ENCODE peak calls at places on chromosomes 11 and 22, in seven cellular contexts. N is left lung, G is OCI-LY7, H is A549, Y is hepatocyte, O is psoas muscle, W is cardiac fibroblast. V is an unnamed sample.

GRCh38 chr11:66685276-66686099 is 7.8 kb upstream of the RBM4B start:
- DNase-seq in W (no peak), O (no peak), H (no peak), Y (no peak), G (no peak), N (no peak), V (no peak)

GRCh38 chr22:17596226-17596625 is 32.3 kb downstream of the ATP6V1E1 start:
- DNase-seq in Y (no peak), G (no peak), W (no peak), N (no peak), H (no peak), O (no peak), V (no peak)

GRCh38 chr11:34754171-34754823 is 133.4 kb downstream of the EHF start:
- DNase-seq in N (no peak), O (peak), G (no peak), H (no peak), W (peak), Y (no peak), V (no peak)

GRCh38 chr22:42284643-42285181 is 14.3 kb upstream of the TCF20 start:
- DNase-seq in H (no peak), N (no peak), O (no peak), G (no peak), W (no peak), Y (no peak), V (no peak)

GRCh38 chr11:46976182-46976854 is 39.8 kb downstream of the CSTPP1 start:
- DNase-seq in H (no peak), Y (no peak), G (no peak), O (no peak), N (no peak), W (no peak), V (no peak)

GRCh38 chr11:4025957-4026324 is 68.7 kb upstream of the RRM1 start:
- DNase-seq in N (no peak), G (no peak), H (no peak), W (peak), O (no peak), Y (no peak), V (no peak)

GRCh38 chr11:77191823-77192495 is 63.9 kb downstream of the MYO7A start:
- DNase-seq in G (peak), H (peak), Y (peak), N (no peak), O (no peak), W (peak), V (peak)

GRCh38 chr11:76624515-76625379 is 45.8 kb downstream of the LRRC32 start:
- DNase-seq in H (no peak), W (no peak), N (no peak), G (no peak), O (no peak), Y (no peak), V (no peak)

GRCh38 chr22:24875862-24876506 is 70.0 kb downstream of the SGSM1 start:
- DNase-seq in G (peak), W (peak), Y (peak), N (no peak), H (peak), O (no peak), V (no peak)

GRCh38 chr11:73852049-73852448 is 24.6 kb downstream of the COA4 start:
- DNase-seq in N (no peak), G (no peak), O (no peak), Y (no peak), W (no peak), H (no peak), V (no peak)

GRCh38 chr22:49954354-49954753 is 6.2 kb upstream of the PIM3 start:
- DNase-seq in O (peak), N (peak), W (no peak), Y (no peak), G (no peak), H (no peak), V (no peak)

GRCh38 chr11:108206969-108207682 is 15.3 kb downstream of the NPAT start:
- DNase-seq in O (no peak), N (no peak), W (no peak), Y (no peak), H (no peak), G (peak), V (no peak)

GRCh38 chr11:18329196-18329870 is 7.0 kb downstream of the GTF2H1 start:
- DNase-seq in G (no peak), Y (no peak), O (no peak), N (no peak), W (peak), H (peak), V (no peak)

GRCh38 chr11:127395034-127395433 is 394.5 kb upstream of the KIRREL3 start:
- DNase-seq in G (no peak), O (no peak), W (no peak), Y (peak), N (no peak), H (no peak), V (no peak)

GRCh38 chr11:70815485-70815832 is 417.1 kb downstream of the CTTN start:
- DNase-seq in H (no peak), W (no peak), N (peak), G (no peak), O (no peak), Y (no peak), V (no peak)

GRCh38 chr22:36606114-36606513 is 77.1 kb upstream of the EIF3D start:
- DNase-seq in N (no peak), W (no peak), G (no peak), H (no peak), O (no peak), Y (no peak), V (no peak)

GRCh38 chr11:119416606-119417580 is 6.1 kb downstream of the THY1 start:
- DNase-seq in N (no peak), O (no peak), G (no peak), H (no peak), Y (no peak), W (peak), V (no peak)

GRCh38 chr22:35330258-35330861 is 30.7 kb downstream of the TOM1 start:
- DNase-seq in G (peak), H (no peak), Y (peak), N (peak), W (peak), O (peak), V (peak)

GRCh38 chr11:41578421-41579047 is 119.1 kb upstream of the LRRC4C start:
- DNase-seq in H (peak), W (peak), N (no peak), G (no peak), O (no peak), Y (no peak), V (no peak)

DNA sequence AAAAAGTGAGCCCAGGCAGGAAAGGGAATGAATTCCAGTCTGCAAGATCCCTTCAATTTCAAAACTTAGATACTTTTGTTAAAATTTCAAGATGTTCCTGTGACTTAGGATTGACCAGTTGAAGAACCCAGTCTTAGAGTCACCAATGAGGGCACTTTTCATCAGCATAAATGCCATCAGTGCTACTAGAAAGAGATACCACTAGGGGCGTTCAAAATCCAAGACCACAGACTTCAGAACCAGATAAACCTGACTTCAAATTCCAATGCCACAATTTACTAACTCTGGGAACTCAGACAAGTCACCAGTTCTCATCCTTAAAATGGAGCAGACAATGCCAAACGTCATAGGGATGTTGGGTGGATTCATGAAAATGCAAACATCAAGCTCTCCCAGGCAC is 523.2 kb downstream of the BUD13 start:
- DNase-seq in N (no peak), Y (no peak), O (no peak), H (no peak), W (no peak), G (no peak), V (no peak)
- TF ChIP-seq CTCF in N (no peak), Y (no peak), O (no peak), H (no peak), W (no peak), G (peak), V (no peak)

GRCh38 chr22:23305321-23305910 is 125.1 kb downstream of the BCR start:
- DNase-seq in H (no peak), N (peak), O (no peak), W (peak), Y (no peak), G (no peak), V (no peak)
- H3K4me3 ChIP-seq in H (no peak), N (no peak), O (no peak), W (peak), Y (no peak), G (no peak), V (no peak)

GRCh38 chr11:124069429-124070401 is 28.6 kb upstream of the OR10G7 start:
- DNase-seq in Y (peak), G (peak), N (peak), W (peak), H (peak), O (peak), V (peak)

GRCh38 chr11:124072147-124072546 is 31.0 kb upstream of the OR10G7 start:
- DNase-seq in H (no peak), W (no peak), Y (no peak), G (no peak), O (no peak), N (no peak), V (no peak)

GRCh38 chr11:124068711-124069110 is 27.6 kb upstream of the OR10G7 start:
- DNase-seq in N (no peak), W (no peak), G (no peak), O (no peak), H (no peak), Y (no peak), V (no peak)

GRCh38 chr11:124071622-124071948 is 30.5 kb upstream of the OR10G7 start:
- DNase-seq in O (no peak), N (no peak), H (no peak), W (no peak), G (no peak), Y (no peak), V (no peak)

DNA sequence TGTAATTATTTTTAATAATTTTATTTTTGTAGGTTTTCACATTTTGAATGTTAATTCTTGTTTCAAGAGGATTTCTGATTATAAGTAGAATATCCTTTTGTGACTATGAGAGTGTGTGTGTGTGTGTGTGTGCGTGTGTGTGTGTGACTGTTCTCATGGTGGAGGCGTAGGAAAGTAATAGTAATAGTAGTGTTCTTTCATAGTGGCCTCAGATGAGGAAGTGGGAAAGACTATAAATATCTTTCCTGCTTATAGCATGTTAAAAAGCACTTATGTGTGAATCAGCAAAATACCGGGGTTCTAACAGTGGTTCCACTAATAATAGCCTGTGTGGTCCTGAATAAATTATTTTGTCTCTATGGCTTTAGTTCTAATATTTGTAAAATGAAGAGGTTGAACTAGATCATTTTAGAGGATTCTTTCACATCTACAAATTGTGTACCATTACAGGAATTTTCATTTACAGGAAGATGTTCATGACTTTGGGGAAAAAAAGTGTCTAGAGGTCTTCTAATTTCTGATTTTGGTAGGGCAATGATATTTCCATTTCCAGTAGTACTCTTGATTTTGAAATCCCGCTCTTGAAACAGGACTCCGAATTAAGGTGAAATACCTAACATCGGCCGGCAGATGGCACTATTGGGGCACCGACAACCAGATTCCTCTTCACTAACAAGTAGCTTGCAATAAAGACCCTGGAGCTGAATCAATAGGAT is 29.9 kb upstream of the OR10G7 start:
- DNase-seq in G (peak), N (peak), Y (peak), W (peak), H (peak), O (peak), V (peak)
- TF ChIP-seq CTCF in G (peak), N (peak), Y (peak), W (peak), H (peak), O (peak), V (peak)

DNA sequence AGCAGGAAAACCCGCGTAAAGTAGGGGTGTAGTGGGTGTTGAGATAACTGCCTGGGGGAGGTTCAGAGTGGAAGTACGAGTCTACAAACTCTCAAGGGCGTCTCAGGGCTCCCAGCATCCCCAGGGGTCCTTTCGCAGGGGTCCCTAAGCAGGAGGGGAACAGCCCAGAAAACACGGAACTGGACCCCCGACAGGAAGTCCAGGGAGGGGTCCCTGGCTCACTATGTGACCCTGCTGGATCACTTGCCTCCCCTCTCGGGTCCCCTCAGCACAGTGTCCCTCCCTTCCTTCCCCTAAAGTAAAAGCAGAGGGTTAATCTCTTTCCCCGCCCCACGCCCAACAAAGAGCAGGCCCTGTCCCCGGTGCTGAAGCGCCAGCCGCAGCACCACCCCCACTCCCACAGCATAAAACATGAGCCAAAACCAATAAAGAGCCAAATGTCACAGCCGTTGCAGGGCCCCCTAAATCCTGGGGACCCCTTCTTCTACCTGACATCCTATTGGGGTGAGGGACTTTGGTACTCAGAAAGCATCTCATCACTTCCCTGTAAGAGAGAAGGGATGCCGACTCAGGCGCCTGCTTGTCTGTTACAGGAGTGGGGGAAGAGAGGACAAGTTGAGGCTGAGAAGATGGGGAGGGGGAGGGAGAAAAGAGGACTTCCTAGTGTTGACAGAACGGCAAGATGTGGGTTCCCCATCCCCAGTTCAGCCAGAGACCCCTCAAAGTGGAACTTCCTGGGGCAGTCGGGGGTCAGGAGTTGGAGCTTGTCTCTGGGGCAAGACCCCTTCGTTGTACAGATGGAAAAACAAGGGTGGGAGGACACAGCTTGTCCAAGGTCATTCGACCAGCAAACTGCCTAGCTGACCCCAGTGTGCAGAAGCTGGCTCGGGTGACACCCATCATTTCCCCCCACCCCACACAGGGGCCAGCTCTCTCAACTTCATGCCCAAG is 1.4 kb upstream of the NEFH start:
- DNase-seq in H (peak), N (no peak), W (peak), Y (peak), O (no peak), G (no peak), V (no peak)
- H3K4me3 ChIP-seq in H (peak), N (no peak), W (no peak), Y (no peak), O (no peak), G (no peak), V (no peak)

GRCh38 chr22:25878933-25879332 is 136.9 kb downstream of the MYO18B start:
- DNase-seq in N (no peak), O (no peak), W (no peak), H (no peak), Y (no peak), G (no peak), V (no peak)

GRCh38 chr22:25884121-25884520 is 142.1 kb downstream of the MYO18B start:
- DNase-seq in N (no peak), G (no peak), H (no peak), W (no peak), O (no peak), Y (no peak), V (no peak)

GRCh38 chr22:25882366-25882765 is 140.4 kb downstream of the MYO18B start:
- DNase-seq in Y (no peak), G (no peak), H (no peak), W (no peak), N (no peak), O (no peak), V (no peak)

GRCh38 chr22:25881353-25881752 is 139.4 kb downstream of the MYO18B start:
- DNase-seq in W (no peak), Y (no peak), H (no peak), G (no peak), N (no peak), O (no peak), V (no peak)

DNA sequence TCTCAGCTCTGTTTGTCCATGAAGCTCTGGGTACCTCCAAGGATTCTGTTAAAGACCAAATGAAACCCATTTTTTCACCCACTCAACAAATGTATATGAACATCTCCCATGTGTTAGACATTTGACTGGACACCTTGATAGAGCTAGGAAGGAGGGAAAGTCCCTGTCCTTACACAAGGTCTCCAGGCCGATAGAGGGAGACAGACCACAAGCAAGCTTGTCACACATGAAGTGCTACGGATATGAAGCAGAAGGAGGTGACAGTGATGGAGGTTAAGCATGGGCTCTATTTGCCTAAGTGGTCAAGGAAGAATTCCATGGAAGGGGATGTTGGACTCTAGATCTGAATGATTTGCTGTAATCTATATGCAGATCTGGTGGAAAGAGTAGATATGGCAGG is 138.5 kb downstream of the MYO18B start:
- DNase-seq in H (peak), O (no peak), W (no peak), Y (no peak), N (no peak), G (peak), V (no peak)
- TF ChIP-seq CTCF in H (no peak), O (no peak), W (no peak), Y (no peak), N (no peak), G (peak), V (no peak)

GRCh38 chr11:92226331-92227232 is 2.0 kb downstream of the FAT3 start:
- DNase-seq in Y (peak), O (no peak), G (no peak), H (no peak), W (peak), N (peak), V (no peak)

GRCh38 chr11:92224394-92225205 is at the start of gene FAT3:
- DNase-seq in O (peak), N (peak), H (peak), G (no peak), Y (peak), W (peak), V (no peak)

GRCh38 chr11:92225563-92226308 is 1.1 kb downstream of the FAT3 start:
- DNase-seq in G (no peak), W (peak), O (no peak), N (peak), H (no peak), Y (peak), V (no peak)

GRCh38 chr11:92227233-92227593 is 2.6 kb downstream of the FAT3 start:
- DNase-seq in H (no peak), G (no peak), W (no peak), N (no peak), O (no peak), Y (no peak), V (no peak)

GRCh38 chr11:92225206-92225562 is 566 bp downstream of the FAT3 start:
- DNase-seq in O (no peak), N (peak), Y (peak), G (no peak), H (no peak), W (no peak), V (no peak)
- H3K4me3 ChIP-seq in O (peak), N (peak), Y (peak), G (no peak), H (peak), W (peak), V (peak)

DNA sequence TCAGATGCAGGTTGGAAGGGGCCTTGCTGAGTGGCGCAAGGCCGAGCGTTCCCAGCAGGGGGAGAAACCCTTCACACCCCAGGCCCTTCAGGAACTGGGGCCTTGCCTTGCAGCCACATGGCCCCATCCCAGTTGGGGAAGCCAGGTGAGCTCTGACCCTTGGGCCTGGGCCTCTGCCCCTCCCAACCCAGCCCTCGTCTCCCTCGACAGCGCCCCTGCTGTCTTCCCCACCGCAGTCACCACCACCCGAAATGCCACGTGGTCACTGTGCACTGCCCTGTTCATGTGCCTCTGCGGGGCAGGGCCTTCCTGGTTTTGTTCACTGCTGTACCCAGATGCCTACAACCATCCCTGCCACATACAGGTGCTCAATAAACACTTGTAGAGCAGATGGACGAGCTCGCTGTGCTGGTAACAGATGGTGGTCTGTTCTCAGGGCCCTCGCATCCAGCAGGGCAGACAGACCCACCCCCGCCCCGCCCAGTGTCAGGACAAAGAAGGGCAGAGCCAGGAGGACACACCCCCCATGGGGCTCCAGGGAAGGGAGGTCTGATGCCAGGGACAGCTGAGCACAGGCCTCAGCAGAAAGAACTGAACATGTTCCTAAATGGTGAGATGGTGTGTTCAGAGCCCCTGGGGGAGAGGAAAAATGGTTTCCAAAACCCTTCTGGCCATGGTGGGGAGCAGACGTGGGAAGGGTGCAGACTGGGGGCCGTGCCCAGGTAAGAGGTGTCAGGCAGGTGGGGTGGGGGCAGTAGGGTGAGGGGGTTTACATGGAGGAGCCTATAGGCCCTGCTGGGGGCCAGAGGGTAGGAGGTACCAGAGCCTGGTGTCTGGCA is 3.7 kb downstream of the POLR2L start:
- DNase-seq in H (peak), Y (no peak), G (no peak), N (no peak), W (peak), O (no peak), V (no peak)
- TF ChIP-seq CTCF in H (peak), Y (no peak), G (no peak), N (no peak), W (peak), O (no peak), V (peak)

GRCh38 chr22:28029962-28030361 is 110.9 kb upstream of the PITPNB start:
- DNase-seq in Y (no peak), G (no peak), O (no peak), H (no peak), N (no peak), W (no peak), V (no peak)
- H3K4me3 ChIP-seq in Y (no peak), G (no peak), O (no peak), H (no peak), N (no peak), W (no peak), V (no peak)

V was measured in HFF-Myc.